ENCODE peak calls at places on chromosomes 5 and 9, in eight cellular contexts. One of them, this sample, is unnamed.

GRCh38 chr5:138102454-138103320 is 18.9 kb downstream of the WNT8A start:
- ATAC-seq in body of pancreas: no peak
- ATAC-seq in left lung: no peak
- ATAC-seq in RWPE2: no peak
- ATAC-seq in HepG2: no peak
- ATAC-seq in activated CD8-positive, alpha-beta memory T cell treated with anti-CD3 and anti-CD28 coated beads, Interleukin-2, amount 10 ng/mL, durations not matched to agents 7 days and 5 days: peak; percentile 30
- ATAC-seq in activated CD8-positive, alpha-beta T cell treated with anti-CD3 and anti-CD28 coated beads, Interleukin-2, amount 10 ng/mL, durations not matched to agents 7 days and 5 days: no peak
- ATAC-seq in activated CD4-positive, CD25-positive, alpha-beta regulatory T cell treated with anti-CD3 and anti-CD28 coated beads, Interleukin-2, amount 50 U/mL, for 24 hours: no peak
- ATAC-seq in this sample: no peak

GRCh38 chr9:84129529-84129928 is 148.9 kb downstream of the RMI1 start:
- ATAC-seq in body of pancreas: no peak
- ATAC-seq in left lung: no peak
- ATAC-seq in RWPE2: no peak
- ATAC-seq in HepG2: no peak
- ATAC-seq in activated CD8-positive, alpha-beta memory T cell treated with anti-CD3 and anti-CD28 coated beads, Interleukin-2, amount 10 ng/mL, durations not matched to agents 7 days and 5 days: no peak
- ATAC-seq in activated CD8-positive, alpha-beta T cell treated with anti-CD3 and anti-CD28 coated beads, Interleukin-2, amount 10 ng/mL, durations not matched to agents 7 days and 5 days: no peak
- ATAC-seq in activated CD4-positive, CD25-positive, alpha-beta regulatory T cell treated with anti-CD3 and anti-CD28 coated beads, Interleukin-2, amount 50 U/mL, for 24 hours: no peak
- ATAC-seq in this sample: no peak

GRCh38 chr5:10520716-10521115 is 43.2 kb upstream of the ANKRD33B start:
- ATAC-seq in body of pancreas: no peak
- ATAC-seq in left lung: peak; percentile 65
- ATAC-seq in RWPE2: no peak
- ATAC-seq in HepG2: no peak
- ATAC-seq in activated CD8-positive, alpha-beta memory T cell treated with anti-CD3 and anti-CD28 coated beads, Interleukin-2, amount 10 ng/mL, durations not matched to agents 7 days and 5 days: no peak
- ATAC-seq in activated CD8-positive, alpha-beta T cell treated with anti-CD3 and anti-CD28 coated beads, Interleukin-2, amount 10 ng/mL, durations not matched to agents 7 days and 5 days: no peak
- ATAC-seq in activated CD4-positive, CD25-positive, alpha-beta regulatory T cell treated with anti-CD3 and anti-CD28 coated beads, Interleukin-2, amount 50 U/mL, for 24 hours: no peak
- ATAC-seq in this sample: no peak

GRCh38 chr5:133311171-133311570 is 259.4 kb downstream of the HSPA4 start:
- ATAC-seq in body of pancreas: no peak
- ATAC-seq in left lung: peak; percentile 68
- ATAC-seq in RWPE2: no peak
- ATAC-seq in HepG2: peak; percentile 57
- ATAC-seq in activated CD8-positive, alpha-beta memory T cell treated with anti-CD3 and anti-CD28 coated beads, Interleukin-2, amount 10 ng/mL, durations not matched to agents 7 days and 5 days: no peak
- ATAC-seq in activated CD8-positive, alpha-beta T cell treated with anti-CD3 and anti-CD28 coated beads, Interleukin-2, amount 10 ng/mL, durations not matched to agents 7 days and 5 days: no peak
- ATAC-seq in activated CD4-positive, CD25-positive, alpha-beta regulatory T cell treated with anti-CD3 and anti-CD28 coated beads, Interleukin-2, amount 50 U/mL, for 24 hours: no peak
- ATAC-seq in this sample: no peak

GRCh38 chr5:42951847-42952411 is 88.2 kb downstream of the ANXA2R start:
- ATAC-seq in body of pancreas: no peak
- ATAC-seq in left lung: no peak
- ATAC-seq in RWPE2: no peak
- ATAC-seq in HepG2: no peak
- ATAC-seq in activated CD8-positive, alpha-beta memory T cell treated with anti-CD3 and anti-CD28 coated beads, Interleukin-2, amount 10 ng/mL, durations not matched to agents 7 days and 5 days: peak; percentile 28
- ATAC-seq in activated CD8-positive, alpha-beta T cell treated with anti-CD3 and anti-CD28 coated beads, Interleukin-2, amount 10 ng/mL, durations not matched to agents 7 days and 5 days: peak; percentile 48
- ATAC-seq in activated CD4-positive, CD25-positive, alpha-beta regulatory T cell treated with anti-CD3 and anti-CD28 coated beads, Interleukin-2, amount 50 U/mL, for 24 hours: no peak
- ATAC-seq in this sample: no peak

GRCh38 chr9:133368249-133368881 is 7.5 kb downstream of the SURF4 start:
- ATAC-seq in body of pancreas: peak; percentile 57
- ATAC-seq in left lung: no peak
- ATAC-seq in RWPE2: no peak
- ATAC-seq in HepG2: no peak
- ATAC-seq in activated CD8-positive, alpha-beta memory T cell treated with anti-CD3 and anti-CD28 coated beads, Interleukin-2, amount 10 ng/mL, durations not matched to agents 7 days and 5 days: no peak
- ATAC-seq in activated CD8-positive, alpha-beta T cell treated with anti-CD3 and anti-CD28 coated beads, Interleukin-2, amount 10 ng/mL, durations not matched to agents 7 days and 5 days: no peak
- ATAC-seq in activated CD4-positive, CD25-positive, alpha-beta regulatory T cell treated with anti-CD3 and anti-CD28 coated beads, Interleukin-2, amount 50 U/mL, for 24 hours: no peak
- ATAC-seq in this sample: no peak

GRCh38 chr5:88661870-88662207 is 221.1 kb downstream of the MEF2C start:
- ATAC-seq in body of pancreas: no peak
- ATAC-seq in left lung: no peak
- ATAC-seq in RWPE2: no peak
- ATAC-seq in HepG2: no peak
- ATAC-seq in activated CD8-positive, alpha-beta memory T cell treated with anti-CD3 and anti-CD28 coated beads, Interleukin-2, amount 10 ng/mL, durations not matched to agents 7 days and 5 days: no peak
- ATAC-seq in activated CD8-positive, alpha-beta T cell treated with anti-CD3 and anti-CD28 coated beads, Interleukin-2, amount 10 ng/mL, durations not matched to agents 7 days and 5 days: no peak
- ATAC-seq in activated CD4-positive, CD25-positive, alpha-beta regulatory T cell treated with anti-CD3 and anti-CD28 coated beads, Interleukin-2, amount 50 U/mL, for 24 hours: no peak
- ATAC-seq in this sample: no peak

GRCh38 chr9:92426501-92426900 is 2.2 kb upstream of the OMD start:
- ATAC-seq in body of pancreas: no peak
- ATAC-seq in left lung: no peak
- ATAC-seq in RWPE2: no peak
- ATAC-seq in HepG2: no peak
- ATAC-seq in activated CD8-positive, alpha-beta memory T cell treated with anti-CD3 and anti-CD28 coated beads, Interleukin-2, amount 10 ng/mL, durations not matched to agents 7 days and 5 days: no peak
- ATAC-seq in activated CD8-positive, alpha-beta T cell treated with anti-CD3 and anti-CD28 coated beads, Interleukin-2, amount 10 ng/mL, durations not matched to agents 7 days and 5 days: no peak
- ATAC-seq in activated CD4-positive, CD25-positive, alpha-beta regulatory T cell treated with anti-CD3 and anti-CD28 coated beads, Interleukin-2, amount 50 U/mL, for 24 hours: no peak
- ATAC-seq in this sample: no peak

GRCh38 chr9:120377268-120378150 is 202.5 kb downstream of the CDK5RAP2 start:
- ATAC-seq in body of pancreas: no peak
- ATAC-seq in left lung: no peak
- ATAC-seq in RWPE2: no peak
- ATAC-seq in HepG2: no peak
- ATAC-seq in activated CD8-positive, alpha-beta memory T cell treated with anti-CD3 and anti-CD28 coated beads, Interleukin-2, amount 10 ng/mL, durations not matched to agents 7 days and 5 days: no peak
- ATAC-seq in activated CD8-positive, alpha-beta T cell treated with anti-CD3 and anti-CD28 coated beads, Interleukin-2, amount 10 ng/mL, durations not matched to agents 7 days and 5 days: no peak
- ATAC-seq in activated CD4-positive, CD25-positive, alpha-beta regulatory T cell treated with anti-CD3 and anti-CD28 coated beads, Interleukin-2, amount 50 U/mL, for 24 hours: no peak
- ATAC-seq in this sample: no peak

GRCh38 chr5:8895599-8895998 is 650.3 kb downstream of the SEMA5A start:
- ATAC-seq in body of pancreas: no peak
- ATAC-seq in left lung: no peak
- ATAC-seq in RWPE2: no peak
- ATAC-seq in HepG2: no peak
- ATAC-seq in activated CD8-positive, alpha-beta memory T cell treated with anti-CD3 and anti-CD28 coated beads, Interleukin-2, amount 10 ng/mL, durations not matched to agents 7 days and 5 days: no peak
- ATAC-seq in activated CD8-positive, alpha-beta T cell treated with anti-CD3 and anti-CD28 coated beads, Interleukin-2, amount 10 ng/mL, durations not matched to agents 7 days and 5 days: no peak
- ATAC-seq in activated CD4-positive, CD25-positive, alpha-beta regulatory T cell treated with anti-CD3 and anti-CD28 coated beads, Interleukin-2, amount 50 U/mL, for 24 hours: no peak
- ATAC-seq in this sample: no peak

GRCh38 chr9:114989600-114990410 is 59.4 kb upstream of the TNFSF8 start:
- ATAC-seq in body of pancreas: no peak
- ATAC-seq in left lung: no peak
- ATAC-seq in RWPE2: no peak
- ATAC-seq in HepG2: no peak
- ATAC-seq in activated CD8-positive, alpha-beta memory T cell treated with anti-CD3 and anti-CD28 coated beads, Interleukin-2, amount 10 ng/mL, durations not matched to agents 7 days and 5 days: peak; percentile 59
- ATAC-seq in activated CD8-positive, alpha-beta T cell treated with anti-CD3 and anti-CD28 coated beads, Interleukin-2, amount 10 ng/mL, durations not matched to agents 7 days and 5 days: peak; percentile 89
- ATAC-seq in activated CD4-positive, CD25-positive, alpha-beta regulatory T cell treated with anti-CD3 and anti-CD28 coated beads, Interleukin-2, amount 50 U/mL, for 24 hours: peak; percentile 59
- ATAC-seq in this sample: no peak

GRCh38 chr5:129049116-129049515 is 45.4 kb upstream of the ISOC1 start:
- ATAC-seq in body of pancreas: no peak
- ATAC-seq in left lung: no peak
- ATAC-seq in RWPE2: no peak
- ATAC-seq in HepG2: no peak
- ATAC-seq in activated CD8-positive, alpha-beta memory T cell treated with anti-CD3 and anti-CD28 coated beads, Interleukin-2, amount 10 ng/mL, durations not matched to agents 7 days and 5 days: no peak
- ATAC-seq in activated CD8-positive, alpha-beta T cell treated with anti-CD3 and anti-CD28 coated beads, Interleukin-2, amount 10 ng/mL, durations not matched to agents 7 days and 5 days: no peak
- ATAC-seq in activated CD4-positive, CD25-positive, alpha-beta regulatory T cell treated with anti-CD3 and anti-CD28 coated beads, Interleukin-2, amount 50 U/mL, for 24 hours: no peak
- ATAC-seq in this sample: no peak

GRCh38 chr9:137070906-137071275 is 534 bp upstream of the SAPCD2 start:
- ATAC-seq in body of pancreas: peak; percentile 44
- ATAC-seq in left lung: peak; percentile 30
- ATAC-seq in RWPE2: peak; percentile 8
- ATAC-seq in HepG2: peak; percentile 49
- ATAC-seq in activated CD8-positive, alpha-beta memory T cell treated with anti-CD3 and anti-CD28 coated beads, Interleukin-2, amount 10 ng/mL, durations not matched to agents 7 days and 5 days: no peak
- ATAC-seq in activated CD8-positive, alpha-beta T cell treated with anti-CD3 and anti-CD28 coated beads, Interleukin-2, amount 10 ng/mL, durations not matched to agents 7 days and 5 days: no peak
- ATAC-seq in activated CD4-positive, CD25-positive, alpha-beta regulatory T cell treated with anti-CD3 and anti-CD28 coated beads, Interleukin-2, amount 50 U/mL, for 24 hours: no peak
- ATAC-seq in this sample: peak; percentile 21

GRCh38 chr5:101915559-101915958 is 380.5 kb downstream of the SLCO4C1 start:
- ATAC-seq in body of pancreas: no peak
- ATAC-seq in left lung: no peak
- ATAC-seq in RWPE2: peak; percentile 83
- ATAC-seq in HepG2: no peak
- ATAC-seq in activated CD8-positive, alpha-beta memory T cell treated with anti-CD3 and anti-CD28 coated beads, Interleukin-2, amount 10 ng/mL, durations not matched to agents 7 days and 5 days: no peak
- ATAC-seq in activated CD8-positive, alpha-beta T cell treated with anti-CD3 and anti-CD28 coated beads, Interleukin-2, amount 10 ng/mL, durations not matched to agents 7 days and 5 days: no peak
- ATAC-seq in activated CD4-positive, CD25-positive, alpha-beta regulatory T cell treated with anti-CD3 and anti-CD28 coated beads, Interleukin-2, amount 50 U/mL, for 24 hours: no peak
- ATAC-seq in this sample: no peak

GRCh38 chr5:135999396-136000139 is 29.2 kb upstream of the TGFBI start:
- ATAC-seq in body of pancreas: no peak
- ATAC-seq in left lung: peak; percentile 46
- ATAC-seq in RWPE2: peak; percentile 82
- ATAC-seq in HepG2: no peak
- ATAC-seq in activated CD8-positive, alpha-beta memory T cell treated with anti-CD3 and anti-CD28 coated beads, Interleukin-2, amount 10 ng/mL, durations not matched to agents 7 days and 5 days: no peak
- ATAC-seq in activated CD8-positive, alpha-beta T cell treated with anti-CD3 and anti-CD28 coated beads, Interleukin-2, amount 10 ng/mL, durations not matched to agents 7 days and 5 days: no peak
- ATAC-seq in activated CD4-positive, CD25-positive, alpha-beta regulatory T cell treated with anti-CD3 and anti-CD28 coated beads, Interleukin-2, amount 50 U/mL, for 24 hours: no peak
- ATAC-seq in this sample: peak; percentile 54

GRCh38 chr5:161230222-161230621 is 316.3 kb downstream of the GABRB2 start:
- ATAC-seq in body of pancreas: peak; percentile 100
- ATAC-seq in left lung: peak; percentile 94
- ATAC-seq in RWPE2: peak; percentile 85
- ATAC-seq in HepG2: no peak
- ATAC-seq in activated CD8-positive, alpha-beta memory T cell treated with anti-CD3 and anti-CD28 coated beads, Interleukin-2, amount 10 ng/mL, durations not matched to agents 7 days and 5 days: no peak
- ATAC-seq in activated CD8-positive, alpha-beta T cell treated with anti-CD3 and anti-CD28 coated beads, Interleukin-2, amount 10 ng/mL, durations not matched to agents 7 days and 5 days: no peak
- ATAC-seq in activated CD4-positive, CD25-positive, alpha-beta regulatory T cell treated with anti-CD3 and anti-CD28 coated beads, Interleukin-2, amount 50 U/mL, for 24 hours: no peak
- ATAC-seq in this sample: no peak

GRCh38 chr5:66981705-66982387 is 214.8 kb downstream of the CD180 start:
- ATAC-seq in body of pancreas: no peak
- ATAC-seq in left lung: peak; percentile 79
- ATAC-seq in RWPE2: no peak
- ATAC-seq in HepG2: no peak
- ATAC-seq in activated CD8-positive, alpha-beta memory T cell treated with anti-CD3 and anti-CD28 coated beads, Interleukin-2, amount 10 ng/mL, durations not matched to agents 7 days and 5 days: no peak
- ATAC-seq in activated CD8-positive, alpha-beta T cell treated with anti-CD3 and anti-CD28 coated beads, Interleukin-2, amount 10 ng/mL, durations not matched to agents 7 days and 5 days: no peak
- ATAC-seq in activated CD4-positive, CD25-positive, alpha-beta regulatory T cell treated with anti-CD3 and anti-CD28 coated beads, Interleukin-2, amount 50 U/mL, for 24 hours: no peak
- ATAC-seq in this sample: no peak

GRCh38 chr5:159620853-159621540 is 290.7 kb upstream of the IL12B start:
- ATAC-seq in body of pancreas: no peak
- ATAC-seq in left lung: no peak
- ATAC-seq in RWPE2: peak; percentile 78
- ATAC-seq in HepG2: no peak
- ATAC-seq in activated CD8-positive, alpha-beta memory T cell treated with anti-CD3 and anti-CD28 coated beads, Interleukin-2, amount 10 ng/mL, durations not matched to agents 7 days and 5 days: no peak
- ATAC-seq in activated CD8-positive, alpha-beta T cell treated with anti-CD3 and anti-CD28 coated beads, Interleukin-2, amount 10 ng/mL, durations not matched to agents 7 days and 5 days: no peak
- ATAC-seq in activated CD4-positive, CD25-positive, alpha-beta regulatory T cell treated with anti-CD3 and anti-CD28 coated beads, Interleukin-2, amount 50 U/mL, for 24 hours: no peak
- ATAC-seq in this sample: no peak

GRCh38 chr9:33425128-33425533 is 22.3 kb downstream of the AQP3 start:
- ATAC-seq in body of pancreas: peak; percentile 35
- ATAC-seq in left lung: peak; percentile 87
- ATAC-seq in RWPE2: no peak
- ATAC-seq in HepG2: peak; percentile 82
- ATAC-seq in activated CD8-positive, alpha-beta memory T cell treated with anti-CD3 and anti-CD28 coated beads, Interleukin-2, amount 10 ng/mL, durations not matched to agents 7 days and 5 days: no peak
- ATAC-seq in activated CD8-positive, alpha-beta T cell treated with anti-CD3 and anti-CD28 coated beads, Interleukin-2, amount 10 ng/mL, durations not matched to agents 7 days and 5 days: no peak
- ATAC-seq in activated CD4-positive, CD25-positive, alpha-beta regulatory T cell treated with anti-CD3 and anti-CD28 coated beads, Interleukin-2, amount 50 U/mL, for 24 hours: no peak
- ATAC-seq in this sample: no peak

GRCh38 chr5:142032747-142033631 is 20.2 kb upstream of the GNPDA1 start:
- ATAC-seq in body of pancreas: no peak
- ATAC-seq in left lung: peak; percentile 27
- ATAC-seq in RWPE2: no peak
- ATAC-seq in HepG2: peak; percentile 47
- ATAC-seq in activated CD8-positive, alpha-beta memory T cell treated with anti-CD3 and anti-CD28 coated beads, Interleukin-2, amount 10 ng/mL, durations not matched to agents 7 days and 5 days: no peak
- ATAC-seq in activated CD8-positive, alpha-beta T cell treated with anti-CD3 and anti-CD28 coated beads, Interleukin-2, amount 10 ng/mL, durations not matched to agents 7 days and 5 days: no peak
- ATAC-seq in activated CD4-positive, CD25-positive, alpha-beta regulatory T cell treated with anti-CD3 and anti-CD28 coated beads, Interleukin-2, amount 50 U/mL, for 24 hours: no peak
- ATAC-seq in this sample: no peak

GRCh38 chr9:16329699-16330113 is 540.8 kb downstream of the BNC2 start:
- ATAC-seq in body of pancreas: no peak
- ATAC-seq in left lung: peak; percentile 60
- ATAC-seq in RWPE2: no peak
- ATAC-seq in HepG2: no peak
- ATAC-seq in activated CD8-positive, alpha-beta memory T cell treated with anti-CD3 and anti-CD28 coated beads, Interleukin-2, amount 10 ng/mL, durations not matched to agents 7 days and 5 days: no peak
- ATAC-seq in activated CD8-positive, alpha-beta T cell treated with anti-CD3 and anti-CD28 coated beads, Interleukin-2, amount 10 ng/mL, durations not matched to agents 7 days and 5 days: no peak
- ATAC-seq in activated CD4-positive, CD25-positive, alpha-beta regulatory T cell treated with anti-CD3 and anti-CD28 coated beads, Interleukin-2, amount 50 U/mL, for 24 hours: no peak
- ATAC-seq in this sample: no peak

GRCh38 chr9:86741311-86742215 is 205.7 kb downstream of the GAS1 start:
- ATAC-seq in body of pancreas: peak; percentile 89
- ATAC-seq in left lung: peak; percentile 76
- ATAC-seq in RWPE2: peak; percentile 97
- ATAC-seq in HepG2: no peak
- ATAC-seq in activated CD8-positive, alpha-beta memory T cell treated with anti-CD3 and anti-CD28 coated beads, Interleukin-2, amount 10 ng/mL, durations not matched to agents 7 days and 5 days: no peak
- ATAC-seq in activated CD8-positive, alpha-beta T cell treated with anti-CD3 and anti-CD28 coated beads, Interleukin-2, amount 10 ng/mL, durations not matched to agents 7 days and 5 days: no peak
- ATAC-seq in activated CD4-positive, CD25-positive, alpha-beta regulatory T cell treated with anti-CD3 and anti-CD28 coated beads, Interleukin-2, amount 50 U/mL, for 24 hours: no peak
- ATAC-seq in this sample: peak; percentile 36

GRCh38 chr9:26271495-26272122 is 593.4 kb upstream of the TUSC1 start:
- ATAC-seq in body of pancreas: no peak
- ATAC-seq in left lung: peak; percentile 64
- ATAC-seq in RWPE2: no peak
- ATAC-seq in HepG2: no peak
- ATAC-seq in activated CD8-positive, alpha-beta memory T cell treated with anti-CD3 and anti-CD28 coated beads, Interleukin-2, amount 10 ng/mL, durations not matched to agents 7 days and 5 days: no peak
- ATAC-seq in activated CD8-positive, alpha-beta T cell treated with anti-CD3 and anti-CD28 coated beads, Interleukin-2, amount 10 ng/mL, durations not matched to agents 7 days and 5 days: no peak
- ATAC-seq in activated CD4-positive, CD25-positive, alpha-beta regulatory T cell treated with anti-CD3 and anti-CD28 coated beads, Interleukin-2, amount 50 U/mL, for 24 hours: no peak
- ATAC-seq in this sample: no peak

GRCh38 chr5:138833726-138834480 is 41.2 kb downstream of the LRRTM2 start:
- ATAC-seq in body of pancreas: no peak
- ATAC-seq in left lung: peak; percentile 21
- ATAC-seq in RWPE2: no peak
- ATAC-seq in HepG2: no peak
- ATAC-seq in activated CD8-positive, alpha-beta memory T cell treated with anti-CD3 and anti-CD28 coated beads, Interleukin-2, amount 10 ng/mL, durations not matched to agents 7 days and 5 days: no peak
- ATAC-seq in activated CD8-positive, alpha-beta T cell treated with anti-CD3 and anti-CD28 coated beads, Interleukin-2, amount 10 ng/mL, durations not matched to agents 7 days and 5 days: no peak
- ATAC-seq in activated CD4-positive, CD25-positive, alpha-beta regulatory T cell treated with anti-CD3 and anti-CD28 coated beads, Interleukin-2, amount 50 U/mL, for 24 hours: no peak
- ATAC-seq in this sample: no peak

GRCh38 chr5:177426566-177427210 is at the start of gene GRK6:
- ATAC-seq in body of pancreas: peak; percentile 7
- ATAC-seq in left lung: no peak
- ATAC-seq in RWPE2: peak; percentile 71
- ATAC-seq in HepG2: peak; percentile 72
- ATAC-seq in activated CD8-positive, alpha-beta memory T cell treated with anti-CD3 and anti-CD28 coated beads, Interleukin-2, amount 10 ng/mL, durations not matched to agents 7 days and 5 days: peak; percentile 5
- ATAC-seq in activated CD8-positive, alpha-beta T cell treated with anti-CD3 and anti-CD28 coated beads, Interleukin-2, amount 10 ng/mL, durations not matched to agents 7 days and 5 days: peak; percentile 10
- ATAC-seq in activated CD4-positive, CD25-positive, alpha-beta regulatory T cell treated with anti-CD3 and anti-CD28 coated beads, Interleukin-2, amount 50 U/mL, for 24 hours: peak; percentile 61
- ATAC-seq in this sample: peak; percentile 17

GRCh38 chr5:20245432-20245974 is 257.5 kb upstream of the CDH18 start:
- ATAC-seq in body of pancreas: no peak
- ATAC-seq in left lung: no peak
- ATAC-seq in RWPE2: no peak
- ATAC-seq in HepG2: no peak
- ATAC-seq in activated CD8-positive, alpha-beta memory T cell treated with anti-CD3 and anti-CD28 coated beads, Interleukin-2, amount 10 ng/mL, durations not matched to agents 7 days and 5 days: no peak
- ATAC-seq in activated CD8-positive, alpha-beta T cell treated with anti-CD3 and anti-CD28 coated beads, Interleukin-2, amount 10 ng/mL, durations not matched to agents 7 days and 5 days: no peak
- ATAC-seq in activated CD4-positive, CD25-positive, alpha-beta regulatory T cell treated with anti-CD3 and anti-CD28 coated beads, Interleukin-2, amount 50 U/mL, for 24 hours: no peak
- ATAC-seq in this sample: no peak

GRCh38 chr9:94145640-94146039 is 61.4 kb downstream of the PTPDC1 start:
- ATAC-seq in body of pancreas: no peak
- ATAC-seq in left lung: no peak
- ATAC-seq in RWPE2: no peak
- ATAC-seq in HepG2: no peak
- ATAC-seq in activated CD8-positive, alpha-beta memory T cell treated with anti-CD3 and anti-CD28 coated beads, Interleukin-2, amount 10 ng/mL, durations not matched to agents 7 days and 5 days: no peak
- ATAC-seq in activated CD8-positive, alpha-beta T cell treated with anti-CD3 and anti-CD28 coated beads, Interleukin-2, amount 10 ng/mL, durations not matched to agents 7 days and 5 days: no peak
- ATAC-seq in activated CD4-positive, CD25-positive, alpha-beta regulatory T cell treated with anti-CD3 and anti-CD28 coated beads, Interleukin-2, amount 50 U/mL, for 24 hours: no peak
- ATAC-seq in this sample: no peak

GRCh38 chr5:107263387-107264003 is 407.2 kb downstream of the EFNA5 start:
- ATAC-seq in body of pancreas: no peak
- ATAC-seq in left lung: no peak
- ATAC-seq in RWPE2: no peak
- ATAC-seq in HepG2: no peak
- ATAC-seq in activated CD8-positive, alpha-beta memory T cell treated with anti-CD3 and anti-CD28 coated beads, Interleukin-2, amount 10 ng/mL, durations not matched to agents 7 days and 5 days: no peak
- ATAC-seq in activated CD8-positive, alpha-beta T cell treated with anti-CD3 and anti-CD28 coated beads, Interleukin-2, amount 10 ng/mL, durations not matched to agents 7 days and 5 days: no peak
- ATAC-seq in activated CD4-positive, CD25-positive, alpha-beta regulatory T cell treated with anti-CD3 and anti-CD28 coated beads, Interleukin-2, amount 50 U/mL, for 24 hours: peak; percentile 73
- ATAC-seq in this sample: no peak

GRCh38 chr5:170590537-170590936 is 86.7 kb downstream of the KCNIP1 start:
- ATAC-seq in body of pancreas: no peak
- ATAC-seq in left lung: no peak
- ATAC-seq in RWPE2: no peak
- ATAC-seq in HepG2: no peak
- ATAC-seq in activated CD8-positive, alpha-beta memory T cell treated with anti-CD3 and anti-CD28 coated beads, Interleukin-2, amount 10 ng/mL, durations not matched to agents 7 days and 5 days: no peak
- ATAC-seq in activated CD8-positive, alpha-beta T cell treated with anti-CD3 and anti-CD28 coated beads, Interleukin-2, amount 10 ng/mL, durations not matched to agents 7 days and 5 days: no peak
- ATAC-seq in activated CD4-positive, CD25-positive, alpha-beta regulatory T cell treated with anti-CD3 and anti-CD28 coated beads, Interleukin-2, amount 50 U/mL, for 24 hours: no peak
- ATAC-seq in this sample: no peak

GRCh38 chr9:83469722-83470121 is 68.5 kb downstream of the FRMD3 start:
- ATAC-seq in body of pancreas: no peak
- ATAC-seq in left lung: no peak
- ATAC-seq in RWPE2: no peak
- ATAC-seq in HepG2: no peak
- ATAC-seq in activated CD8-positive, alpha-beta memory T cell treated with anti-CD3 and anti-CD28 coated beads, Interleukin-2, amount 10 ng/mL, durations not matched to agents 7 days and 5 days: no peak
- ATAC-seq in activated CD8-positive, alpha-beta T cell treated with anti-CD3 and anti-CD28 coated beads, Interleukin-2, amount 10 ng/mL, durations not matched to agents 7 days and 5 days: no peak
- ATAC-seq in activated CD4-positive, CD25-positive, alpha-beta regulatory T cell treated with anti-CD3 and anti-CD28 coated beads, Interleukin-2, amount 50 U/mL, for 24 hours: no peak
- ATAC-seq in this sample: no peak

GRCh38 chr5:119473241-119473640 is 20.9 kb downstream of the HSD17B4 start:
- ATAC-seq in body of pancreas: no peak
- ATAC-seq in left lung: no peak
- ATAC-seq in RWPE2: no peak
- ATAC-seq in HepG2: no peak
- ATAC-seq in activated CD8-positive, alpha-beta memory T cell treated with anti-CD3 and anti-CD28 coated beads, Interleukin-2, amount 10 ng/mL, durations not matched to agents 7 days and 5 days: no peak
- ATAC-seq in activated CD8-positive, alpha-beta T cell treated with anti-CD3 and anti-CD28 coated beads, Interleukin-2, amount 10 ng/mL, durations not matched to agents 7 days and 5 days: no peak
- ATAC-seq in activated CD4-positive, CD25-positive, alpha-beta regulatory T cell treated with anti-CD3 and anti-CD28 coated beads, Interleukin-2, amount 50 U/mL, for 24 hours: no peak
- ATAC-seq in this sample: no peak

GRCh38 chr9:138102246-138103051 is 224.9 kb downstream of the CACNA1B start:
- ATAC-seq in body of pancreas: no peak
- ATAC-seq in left lung: no peak
- ATAC-seq in RWPE2: no peak
- ATAC-seq in HepG2: no peak
- ATAC-seq in activated CD8-positive, alpha-beta memory T cell treated with anti-CD3 and anti-CD28 coated beads, Interleukin-2, amount 10 ng/mL, durations not matched to agents 7 days and 5 days: no peak
- ATAC-seq in activated CD8-positive, alpha-beta T cell treated with anti-CD3 and anti-CD28 coated beads, Interleukin-2, amount 10 ng/mL, durations not matched to agents 7 days and 5 days: no peak
- ATAC-seq in activated CD4-positive, CD25-positive, alpha-beta regulatory T cell treated with anti-CD3 and anti-CD28 coated beads, Interleukin-2, amount 50 U/mL, for 24 hours: no peak
- ATAC-seq in this sample: no peak

GRCh38 chr9:33202552-33203300 is 35.6 kb upstream of the B4GALT1 start:
- ATAC-seq in body of pancreas: peak; percentile 43
- ATAC-seq in left lung: peak; percentile 74
- ATAC-seq in RWPE2: no peak
- ATAC-seq in HepG2: no peak
- ATAC-seq in activated CD8-positive, alpha-beta memory T cell treated with anti-CD3 and anti-CD28 coated beads, Interleukin-2, amount 10 ng/mL, durations not matched to agents 7 days and 5 days: peak; percentile 98
- ATAC-seq in activated CD8-positive, alpha-beta T cell treated with anti-CD3 and anti-CD28 coated beads, Interleukin-2, amount 10 ng/mL, durations not matched to agents 7 days and 5 days: peak; percentile 97
- ATAC-seq in activated CD4-positive, CD25-positive, alpha-beta regulatory T cell treated with anti-CD3 and anti-CD28 coated beads, Interleukin-2, amount 50 U/mL, for 24 hours: peak; percentile 69
- ATAC-seq in this sample: peak; percentile 64

GRCh38 chr5:170235881-170236864 is 3.4 kb downstream of the C5orf58 start:
- ATAC-seq in body of pancreas: no peak
- ATAC-seq in left lung: no peak
- ATAC-seq in RWPE2: no peak
- ATAC-seq in HepG2: peak; percentile 53
- ATAC-seq in activated CD8-positive, alpha-beta memory T cell treated with anti-CD3 and anti-CD28 coated beads, Interleukin-2, amount 10 ng/mL, durations not matched to agents 7 days and 5 days: no peak
- ATAC-seq in activated CD8-positive, alpha-beta T cell treated with anti-CD3 and anti-CD28 coated beads, Interleukin-2, amount 10 ng/mL, durations not matched to agents 7 days and 5 days: no peak
- ATAC-seq in activated CD4-positive, CD25-positive, alpha-beta regulatory T cell treated with anti-CD3 and anti-CD28 coated beads, Interleukin-2, amount 50 U/mL, for 24 hours: no peak
- ATAC-seq in this sample: no peak